ENCODE peak calls at places on chromosomes 16 and 17, in six cellular contexts. X, P, I, H, S and A are unnamed samples.

GRCh38 chr17:80182845-80183223 is 13.0 kb downstream of the CARD14 start:
- DNase-seq in H (no peak), S (no peak), I (no peak), P (no peak), X (no peak), A (no peak)

GRCh38 chr16:85891776-85892166 is 7.2 kb upstream of the IRF8 start:
- DNase-seq in S (no peak), P (no peak), H (no peak), X (peak), I (no peak), A (peak)

GRCh38 chr16:17339764-17340541 is 130.8 kb downstream of the XYLT1 start:
- DNase-seq in H (no peak), I (peak), X (no peak), P (no peak), S (no peak), A (no peak)

GRCh38 chr17:4049546-4049945 is 85.3 kb upstream of the ATP2A3 start:
- DNase-seq in P (no peak), X (no peak), S (no peak), H (no peak), I (peak), A (no peak)

GRCh38 chr16:68236804-68237242 is 896 bp upstream of the ESRP2 start:
- DNase-seq in H (no peak), S (no peak), P (peak), X (peak), I (no peak), A (no peak)

GRCh38 chr16:50021509-50021908 is 3.5 kb upstream of the CNEP1R1 start:
- DNase-seq in I (peak), H (no peak), S (peak), X (no peak), P (peak), A (no peak)

GRCh38 chr16:84922351-84923135 is 88.8 kb downstream of the ZDHHC7 start:
- DNase-seq in I (peak), H (peak), X (peak), S (peak), P (no peak), A (no peak)

GRCh38 chr17:49567871-49568694 is 7.6 kb upstream of the NXPH3 start:
- DNase-seq in I (peak), S (peak), P (peak), H (peak), X (peak), A (peak)

GRCh38 chr17:2211661-2212327 is 91.8 kb downstream of the SMG6 start:
- DNase-seq in I (no peak), P (no peak), S (no peak), X (no peak), H (no peak), A (no peak)

GRCh38 chr16:49737541-49737940 is 118.4 kb downstream of the ZNF423 start:
- DNase-seq in P (no peak), S (no peak), H (no peak), I (no peak), X (no peak), A (no peak)

GRCh38 chr16:19438739-19439138 is 21.1 kb downstream of the TMC5 start:
- DNase-seq in P (no peak), S (no peak), H (no peak), X (no peak), I (no peak), A (no peak)

GRCh38 chr16:19463468-19464315 is 46.0 kb downstream of the TMC5 start:
- DNase-seq in I (no peak), P (no peak), X (no peak), S (no peak), H (no peak), A (no peak)

GRCh38 chr17:51258756-51259573 is 884 bp downstream of the MBTD1 start:
- DNase-seq in P (no peak), H (no peak), S (no peak), I (peak), X (peak), A (peak)

GRCh38 chr16:23182206-23182674 is 305 bp upstream of the SCNN1G start:
- DNase-seq in X (peak), I (peak), H (peak), S (peak), P (peak), A (peak)

GRCh38 chr17:61793565-61793964 is 69.8 kb downstream of the BRIP1 start:
- DNase-seq in P (no peak), S (no peak), H (no peak), X (no peak), I (no peak), A (no peak)

GRCh38 chr17:32259596-32259995 is 6.0 kb upstream of the RHBDL3 start:
- DNase-seq in H (no peak), I (no peak), P (peak), S (no peak), X (peak), A (no peak)

GRCh38 chr17:44911133-44912001 is 3.9 kb downstream of the GFAP start:
- DNase-seq in X (peak), H (peak), P (peak), I (peak), S (peak), A (no peak)

DNA sequence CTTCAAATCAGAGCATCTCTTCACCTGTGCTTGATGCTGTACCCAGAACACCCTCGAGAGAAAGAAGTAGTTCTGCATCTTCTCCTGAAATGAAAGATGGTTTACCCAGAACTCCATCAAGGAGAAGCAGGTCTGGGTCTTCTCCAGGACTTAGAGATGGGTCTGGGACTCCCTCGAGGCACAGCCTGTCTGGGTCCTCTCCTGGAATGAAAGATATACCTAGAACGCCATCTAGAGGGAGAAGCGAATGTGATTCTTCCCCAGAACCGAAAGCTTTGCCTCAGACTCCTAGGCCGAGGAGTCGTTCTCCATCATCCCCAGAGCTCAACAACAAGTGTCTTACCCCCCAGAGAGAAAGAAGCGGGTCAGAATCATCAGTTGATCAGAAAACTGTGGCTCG is 12.3 kb downstream of the SRRM2 start:
- DNase-seq in H (no peak), S (no peak), I (no peak), P (no peak), X (peak), A (no peak)
- TF ChIP-seq CTCF in H (no peak), S (no peak), I (no peak), P (no peak), X (no peak), A (no peak)

DNA sequence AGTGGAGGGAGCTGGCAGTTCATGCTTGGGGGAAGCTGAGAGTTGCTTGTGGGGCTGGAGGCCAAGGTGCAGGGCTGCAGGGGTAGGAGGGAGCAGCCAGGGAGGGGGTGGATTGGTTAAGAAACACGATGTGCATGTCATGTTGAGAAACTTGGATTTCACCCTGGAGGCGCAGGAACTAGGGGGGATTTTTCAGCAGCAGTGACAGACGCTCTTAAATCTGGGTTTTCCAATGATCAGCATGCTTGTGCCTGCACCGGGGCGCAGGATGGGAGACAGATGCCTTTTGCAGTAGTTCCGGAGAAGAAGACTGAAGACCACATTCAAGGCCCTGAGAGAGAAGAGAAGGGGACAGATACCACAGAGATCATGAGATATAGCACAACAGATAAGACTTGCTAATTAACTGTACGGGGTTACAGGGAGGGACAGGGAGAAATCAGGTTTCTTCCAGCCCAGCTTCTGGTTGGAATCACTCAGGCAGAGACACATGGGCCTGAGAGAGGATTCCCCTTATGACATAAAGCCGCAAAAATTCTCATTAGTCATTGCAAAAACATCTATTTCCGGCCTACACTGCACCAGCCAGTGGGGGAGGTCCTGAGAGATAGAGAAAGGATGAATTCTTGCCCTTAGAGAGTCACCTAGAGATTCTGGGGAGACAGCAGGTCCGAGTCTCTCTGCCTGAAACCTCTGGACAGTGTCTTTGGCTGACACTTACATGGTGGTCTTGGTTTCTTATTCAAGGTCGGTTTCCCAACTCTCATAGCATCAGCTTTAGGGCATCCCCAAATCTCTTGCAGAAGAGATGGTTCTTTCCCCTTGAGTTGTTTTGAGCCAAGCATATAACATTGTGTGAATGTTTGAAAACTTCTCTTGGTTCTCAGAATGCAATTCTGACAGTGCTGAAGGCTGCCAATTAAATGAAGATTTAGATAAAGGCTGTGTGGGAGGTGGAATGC is 27.1 kb downstream of the CDH13 start:
- DNase-seq in I (peak), H (no peak), S (no peak), P (peak), X (peak), A (no peak)
- TF ChIP-seq CTCF in I (no peak), H (no peak), S (no peak), P (no peak), X (no peak), A (no peak)

DNA sequence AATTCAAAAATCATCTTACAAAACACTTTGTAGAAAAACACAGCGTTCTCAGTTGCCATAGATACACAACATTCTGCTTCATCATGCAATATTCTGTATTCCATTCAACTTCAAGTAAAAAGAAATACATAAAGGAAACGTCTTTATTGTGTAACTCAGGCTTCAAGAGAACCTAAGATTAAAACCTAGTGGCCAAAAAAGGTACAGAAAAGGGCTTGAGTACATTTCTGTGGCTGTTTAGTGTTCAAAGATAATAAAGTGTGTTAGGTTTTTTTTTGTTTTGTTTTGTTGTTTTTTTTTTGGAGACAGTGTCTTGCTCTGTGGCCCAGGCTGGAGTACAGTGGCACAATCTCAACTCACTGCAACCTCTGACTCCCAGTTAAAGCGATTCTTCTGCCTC is 250.4 kb downstream of the CEP112 start:
- DNase-seq in P (peak), X (no peak), S (no peak), H (no peak), I (no peak), A (no peak)
- TF ChIP-seq CTCF in P (peak), X (no peak), S (peak), H (no peak), I (no peak), A (no peak)

DNA sequence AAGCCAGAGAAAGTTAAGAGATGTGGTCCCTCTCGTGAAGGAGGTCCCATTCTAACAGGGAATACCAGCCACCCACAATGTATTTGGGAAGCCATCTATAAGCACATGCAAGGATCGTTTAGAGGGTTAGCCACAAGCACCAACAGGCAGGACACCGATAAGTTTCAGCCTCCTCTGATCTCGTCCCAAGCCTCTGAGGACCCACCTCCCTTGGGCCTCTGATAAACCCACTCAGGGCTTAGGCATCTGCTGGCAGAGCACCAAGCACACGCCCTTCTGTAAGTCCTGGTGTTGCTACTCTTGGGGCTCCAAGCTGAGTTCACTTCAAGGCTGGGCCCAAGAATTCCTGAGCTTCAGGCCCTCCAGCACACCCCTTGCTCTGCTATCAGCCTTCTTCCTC is 5.4 kb upstream of the PNPO start:
- DNase-seq in X (no peak), P (peak), I (no peak), H (no peak), S (no peak), A (no peak)
- TF ChIP-seq CTCF in X (no peak), P (no peak), I (no peak), H (no peak), S (no peak), A (no peak)

GRCh38 chr17:29256116-29256515 is 9.5 kb downstream of the CRYBA1 start:
- DNase-seq in P (no peak), S (no peak), X (no peak), I (no peak), H (no peak), A (no peak)

GRCh38 chr17:29250666-29251065 is 4.0 kb downstream of the CRYBA1 start:
- DNase-seq in S (no peak), I (no peak), H (no peak), P (peak), X (no peak), A (no peak)

GRCh38 chr17:29251184-29251583 is 4.5 kb downstream of the CRYBA1 start:
- DNase-seq in S (no peak), H (no peak), I (no peak), P (no peak), X (no peak), A (no peak)

GRCh38 chr17:29251969-29252866 is 5.6 kb downstream of the CRYBA1 start:
- DNase-seq in X (no peak), I (peak), S (no peak), P (peak), H (no peak), A (no peak)

DNA sequence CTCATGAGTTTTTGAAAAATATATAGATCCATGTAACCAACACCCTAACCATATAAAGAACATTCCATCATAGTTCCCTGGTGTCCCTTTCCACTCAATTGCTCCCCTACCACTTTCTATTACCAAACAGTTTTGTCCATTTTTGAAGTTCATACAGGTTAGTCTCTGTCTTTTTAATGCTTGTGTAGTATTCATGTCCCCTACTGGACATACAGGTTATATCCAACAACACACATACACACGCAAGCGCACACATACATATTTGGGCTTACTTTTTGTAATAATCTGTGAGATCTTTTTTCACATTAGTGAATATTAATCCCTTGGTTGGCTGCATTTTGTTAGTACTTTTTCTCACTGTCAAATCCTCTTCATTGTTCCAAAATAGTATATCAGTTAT is 6.4 kb downstream of the CRYBA1 start:
- DNase-seq in I (no peak), P (no peak), X (no peak), H (no peak), S (no peak), A (no peak)
- TF ChIP-seq CTCF in I (peak), P (no peak), X (no peak), H (no peak), S (no peak), A (no peak)

GRCh38 chr16:30075503-30076275 is at the start of gene PPP4C:
- DNase-seq in I (peak), S (peak), P (peak), H (peak), X (peak), A (peak)
- TF ChIP-seq CTCF in I (peak), S (no peak), P (no peak), H (no peak), X (peak), A (no peak)

GRCh38 chr17:40016692-40017000 is 1.4 kb downstream of the CSF3 start:
- DNase-seq in P (no peak), H (no peak), X (no peak), I (no peak), S (no peak), A (no peak)
- TF ChIP-seq CTCF in P (no peak), H (no peak), X (no peak), I (no peak), S (no peak), A (no peak)

DNA sequence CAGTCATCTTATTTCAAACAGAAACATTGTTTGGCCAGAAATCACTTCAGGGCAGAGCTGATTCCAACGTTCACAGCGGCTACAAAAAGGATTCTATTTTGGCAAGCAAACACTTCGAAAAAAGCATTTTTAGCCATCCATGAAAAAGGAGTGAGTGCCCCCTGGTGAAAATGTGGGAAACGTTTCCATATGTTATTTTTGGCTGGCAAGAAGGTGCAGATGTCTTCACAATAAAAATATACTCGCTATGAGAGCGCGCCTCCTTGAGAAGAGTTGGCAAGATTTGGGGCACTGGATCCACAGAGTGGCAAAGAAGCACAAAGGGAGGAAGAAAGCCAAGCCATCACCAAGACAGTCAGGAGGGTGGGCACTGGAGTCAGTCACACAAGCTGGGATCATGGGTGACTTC is 191.1 kb downstream of the CHD9NB start:
- DNase-seq in I (peak), P (peak), X (no peak), S (peak), H (no peak), A (no peak)
- TF ChIP-seq CTCF in I (peak), P (peak), X (peak), S (peak), H (no peak), A (no peak)